ENCODE peak calls at places on chromosomes 1 and 21, in five cellular contexts. U is activated CD8-positive, alpha-beta memory T cell treated with anti-CD3 and anti-CD28 coated beads, Interleukin-2, amount 50 U/mL, for 4 hours; P is CD8-positive, alpha-beta memory T cell; C is HCT116; E is astrocyte. X is an unnamed sample.
A peak's percentile ranks its signal among the peaks of the same experiment; 100 is the strongest.

GRCh38 chr21:44455524-44456206 is 355 bp downstream of the LRRC3 start:
- DNase-seq in P (no peak), U (no peak), E (no peak), C (no peak), X (peak; percentile 23)

GRCh38 chr1:15749399-15750291 is 7.3 kb downstream of the TMEM82 start:
- DNase-seq in E (peak; percentile 16), P (no peak), C (no peak), U (no peak), X (no peak)

GRCh38 chr1:156428772-156429288 is 59.8 kb downstream of the RHBG start:
- DNase-seq in C (no peak), U (no peak), P (no peak), E (no peak), X (no peak)

GRCh38 chr1:113140588-113141446 is 67.8 kb downstream of the LRIG2 start:
- DNase-seq in E (peak; percentile 34), C (peak; percentile 43), P (peak; percentile 6), U (peak; percentile 39), X (peak; percentile 30)

GRCh38 chr1:229989591-229990248 is 77.3 kb upstream of the GALNT2 start:
- DNase-seq in E (no peak), C (no peak), P (no peak), U (no peak), X (no peak)

GRCh38 chr1:220878223-220879081 is 791 bp upstream of the HLX start:
- DNase-seq in C (no peak), P (no peak), E (no peak), U (no peak), X (no peak)

GRCh38 chr1:160659566-160659965 is 12.7 kb upstream of the SLAMF1 start:
- DNase-seq in E (no peak), P (no peak), C (no peak), U (no peak), X (no peak)

GRCh38 chr21:39187141-39187540 is 3.9 kb upstream of the PSMG1 start:
- DNase-seq in E (no peak), C (no peak), P (no peak), U (no peak), X (no peak)

GRCh38 chr1:30422251-30422650 is 301.1 kb downstream of the MATN1 start:
- DNase-seq in U (no peak), P (no peak), E (no peak), C (no peak), X (no peak)

GRCh38 chr1:189409774-189410173 is 1067.9 kb downstream of the BRINP3 start:
- DNase-seq in C (no peak), U (no peak), E (no peak), P (no peak), X (no peak)

GRCh38 chr1:110896090-110896489 is 23.1 kb downstream of the CD53 start:
- DNase-seq in P (no peak), E (no peak), C (no peak), U (no peak), X (no peak)

GRCh38 chr21:38979271-38980196 is 173.8 kb downstream of the ETS2 start:
- DNase-seq in C (no peak), E (no peak), U (no peak), P (no peak), X (no peak)

GRCh38 chr1:197356723-197357533 is 88.9 kb downstream of the CRB1 start:
- DNase-seq in P (no peak), E (peak; percentile 33), U (no peak), C (peak; percentile 42), X (no peak)